ENCODE peak calls at places on chromosomes 7 and 10, in seven cellular contexts. One of them, this sample, is unnamed. For H3K4me1, the result is how much of the 10 kb centered on the place peaks cover.

GRCh38 chr10:71222541-71223364 is 10.4 kb downstream of the UNC5B start:
- DNase-seq in Panc1: no peak
- DNase-seq in right atrium auricular region: no peak
- DNase-seq in PC-9: no peak
- DNase-seq in adrenal gland: peak
- DNase-seq in heart left ventricle: peak
- DNase-seq in right cardiac atrium: peak
- DNase-seq in this sample: peak

GRCh38 chr10:86960003-86960862 is 1.8 kb downstream of the SNCG start:
- DNase-seq in Panc1: no peak
- DNase-seq in heart left ventricle: peak
- DNase-seq in adrenal gland: peak
- DNase-seq in PC-9: peak
- DNase-seq in right cardiac atrium: peak
- DNase-seq in right atrium auricular region: no peak
- DNase-seq in this sample: no peak

GRCh38 chr7:81064446-81064845 is 145.6 kb upstream of the SEMA3C start:
- DNase-seq in adrenal gland: no peak
- DNase-seq in PC-9: no peak
- DNase-seq in heart left ventricle: no peak
- DNase-seq in right atrium auricular region: no peak
- DNase-seq in right cardiac atrium: peak
- DNase-seq in Panc1: no peak
- DNase-seq in this sample: no peak

GRCh38 chr10:47340613-47341170 is 7.5 kb upstream of the RBP3 start:
- DNase-seq in heart left ventricle: peak
- DNase-seq in PC-9: peak
- DNase-seq in Panc1: peak
- DNase-seq in right atrium auricular region: peak
- DNase-seq in right cardiac atrium: peak
- DNase-seq in adrenal gland: peak
- DNase-seq in this sample: no peak

GRCh38 chr10:47348661-47349470 is 703 bp downstream of the RBP3 start:
- DNase-seq in PC-9: no peak
- DNase-seq in Panc1: no peak
- DNase-seq in right atrium auricular region: no peak
- DNase-seq in adrenal gland: no peak
- DNase-seq in heart left ventricle: no peak
- DNase-seq in right cardiac atrium: no peak
- DNase-seq in this sample: no peak

GRCh38 chr10:37434091-37434490 is 308.7 kb downstream of the ANKRD30A start:
- DNase-seq in adrenal gland: no peak
- DNase-seq in heart left ventricle: no peak
- DNase-seq in right atrium auricular region: no peak
- DNase-seq in right cardiac atrium: no peak
- DNase-seq in PC-9: no peak
- DNase-seq in Panc1: no peak
- DNase-seq in this sample: no peak

GRCh38 chr7:135459951-135460567 is 49.8 kb downstream of the CNOT4 start:
- DNase-seq in heart left ventricle: no peak
- DNase-seq in adrenal gland: no peak
- DNase-seq in Panc1: no peak
- DNase-seq in right atrium auricular region: no peak
- DNase-seq in right cardiac atrium: no peak
- DNase-seq in PC-9: no peak
- DNase-seq in this sample: no peak

GRCh38 chr10:20765066-20765465 is 132.0 kb downstream of the NEBL start:
- DNase-seq in adrenal gland: no peak
- DNase-seq in right cardiac atrium: no peak
- DNase-seq in heart left ventricle: no peak
- DNase-seq in Panc1: no peak
- DNase-seq in right atrium auricular region: no peak
- DNase-seq in PC-9: no peak
- DNase-seq in this sample: no peak

GRCh38 chr10:83248232-83248631 is 891.1 kb upstream of the GHITM start:
- DNase-seq in right cardiac atrium: no peak
- DNase-seq in heart left ventricle: no peak
- DNase-seq in PC-9: no peak
- DNase-seq in Panc1: no peak
- DNase-seq in adrenal gland: no peak
- DNase-seq in right atrium auricular region: no peak
- DNase-seq in this sample: no peak

GRCh38 chr7:100957832-100958421 is 8.6 kb downstream of the MUC3A start:
- DNase-seq in Panc1: peak
- DNase-seq in PC-9: no peak
- DNase-seq in heart left ventricle: no peak
- DNase-seq in adrenal gland: no peak
- DNase-seq in right cardiac atrium: no peak
- DNase-seq in right atrium auricular region: no peak
- DNase-seq in this sample: no peak

GRCh38 chr10:79434816-79435215 is 10.6 kb downstream of the ZCCHC24 start:
- DNase-seq in right atrium auricular region: no peak
- DNase-seq in PC-9: peak
- DNase-seq in adrenal gland: no peak
- DNase-seq in heart left ventricle: no peak
- DNase-seq in right cardiac atrium: peak
- DNase-seq in Panc1: no peak
- DNase-seq in this sample: peak

GRCh38 chr7:70455925-70456324 is 676.0 kb upstream of the GALNT17 start:
- DNase-seq in adrenal gland: no peak
- DNase-seq in right cardiac atrium: no peak
- DNase-seq in right atrium auricular region: no peak
- DNase-seq in PC-9: no peak
- DNase-seq in Panc1: no peak
- DNase-seq in heart left ventricle: no peak
- DNase-seq in this sample: no peak

GRCh38 chr7:83468251-83468739 is 180.6 kb downstream of the SEMA3E start:
- DNase-seq in PC-9: peak
- DNase-seq in right atrium auricular region: peak
- DNase-seq in adrenal gland: peak
- DNase-seq in heart left ventricle: peak
- DNase-seq in Panc1: peak
- DNase-seq in right cardiac atrium: peak
- DNase-seq in this sample: peak

DNA sequence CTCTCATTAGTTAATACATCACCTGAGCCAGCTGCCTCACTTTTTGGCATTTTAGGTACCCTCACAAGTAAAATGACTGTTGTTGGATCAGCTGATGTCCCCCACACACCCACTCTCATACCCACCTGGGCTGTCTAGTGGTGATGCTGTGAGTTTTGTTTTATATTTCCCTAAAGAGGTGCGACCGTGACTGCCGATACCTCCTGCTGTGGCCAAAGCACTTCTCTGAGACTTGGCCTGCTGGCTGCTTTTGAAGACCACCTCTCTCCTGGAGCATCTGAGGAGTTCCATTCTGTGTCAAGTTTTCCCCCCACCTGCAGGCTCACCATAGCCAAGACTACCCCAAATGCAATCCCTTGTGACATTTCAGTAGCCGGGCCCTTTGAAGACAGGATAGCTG is 6.4 kb upstream of the ACSL5 start:
- DNase-seq in Panc1: no peak
- DNase-seq in PC-9: no peak
- DNase-seq in right cardiac atrium: no peak
- DNase-seq in right atrium auricular region: peak
- DNase-seq in heart left ventricle: no peak
- DNase-seq in adrenal gland: no peak
- DNase-seq in this sample: no peak
- H3K4me1 ChIP-seq in Panc1: under half
- H3K4me1 ChIP-seq in PC-9: under half
- H3K4me1 ChIP-seq in right cardiac atrium: under half
- H3K4me1 ChIP-seq in right atrium auricular region: under half
- H3K4me1 ChIP-seq in heart left ventricle: under half
- H3K4me1 ChIP-seq in adrenal gland: under half
- H3K4me1 ChIP-seq in this sample: under half

GRCh38 chr10:32982293-32982709 is 24.3 kb upstream of the ITGB1 start:
- DNase-seq in Panc1: no peak
- DNase-seq in adrenal gland: no peak
- DNase-seq in right cardiac atrium: no peak
- DNase-seq in right atrium auricular region: no peak
- DNase-seq in PC-9: no peak
- DNase-seq in heart left ventricle: no peak
- DNase-seq in this sample: no peak

GRCh38 chr10:32984003-32984600 is 26.1 kb upstream of the ITGB1 start:
- DNase-seq in heart left ventricle: no peak
- DNase-seq in right cardiac atrium: no peak
- DNase-seq in right atrium auricular region: no peak
- DNase-seq in PC-9: no peak
- DNase-seq in Panc1: no peak
- DNase-seq in adrenal gland: no peak
- DNase-seq in this sample: no peak

GRCh38 chr10:32983333-32983909 is 25.4 kb upstream of the ITGB1 start:
- DNase-seq in right atrium auricular region: no peak
- DNase-seq in Panc1: no peak
- DNase-seq in heart left ventricle: no peak
- DNase-seq in right cardiac atrium: no peak
- DNase-seq in adrenal gland: no peak
- DNase-seq in PC-9: no peak
- DNase-seq in this sample: no peak

GRCh38 chr10:32981760-32982159 is 23.7 kb upstream of the ITGB1 start:
- DNase-seq in right atrium auricular region: no peak
- DNase-seq in PC-9: no peak
- DNase-seq in right cardiac atrium: peak
- DNase-seq in adrenal gland: peak
- DNase-seq in heart left ventricle: peak
- DNase-seq in Panc1: no peak
- DNase-seq in this sample: no peak

DNA sequence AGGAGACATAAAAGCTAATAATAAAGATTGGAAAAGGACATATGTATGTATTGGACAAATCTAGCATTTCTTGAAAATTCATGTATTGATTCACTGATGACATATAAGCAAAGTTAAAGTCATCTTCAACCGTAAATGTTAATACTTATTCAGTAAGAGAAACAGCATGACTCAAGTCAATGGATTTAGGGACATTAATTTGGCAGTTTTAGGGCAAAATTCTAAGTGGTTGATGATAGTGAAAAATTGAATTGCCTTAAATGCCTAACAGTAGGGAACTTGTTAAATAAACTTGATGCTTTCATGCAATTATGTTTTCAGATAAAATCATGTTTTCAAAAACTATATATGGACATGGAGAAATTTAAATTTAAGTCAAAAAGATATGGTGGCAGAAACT is 24.9 kb upstream of the ITGB1 start:
- DNase-seq in right cardiac atrium: no peak
- DNase-seq in PC-9: no peak
- DNase-seq in Panc1: no peak
- DNase-seq in heart left ventricle: no peak
- DNase-seq in adrenal gland: no peak
- DNase-seq in right atrium auricular region: no peak
- DNase-seq in this sample: no peak
- H3K4me1 ChIP-seq in right cardiac atrium: under half
- H3K4me1 ChIP-seq in PC-9: half or more
- H3K4me1 ChIP-seq in Panc1: half or more
- H3K4me1 ChIP-seq in heart left ventricle: under half
- H3K4me1 ChIP-seq in adrenal gland: under half
- H3K4me1 ChIP-seq in right atrium auricular region: under half
- H3K4me1 ChIP-seq in this sample: under half

DNA sequence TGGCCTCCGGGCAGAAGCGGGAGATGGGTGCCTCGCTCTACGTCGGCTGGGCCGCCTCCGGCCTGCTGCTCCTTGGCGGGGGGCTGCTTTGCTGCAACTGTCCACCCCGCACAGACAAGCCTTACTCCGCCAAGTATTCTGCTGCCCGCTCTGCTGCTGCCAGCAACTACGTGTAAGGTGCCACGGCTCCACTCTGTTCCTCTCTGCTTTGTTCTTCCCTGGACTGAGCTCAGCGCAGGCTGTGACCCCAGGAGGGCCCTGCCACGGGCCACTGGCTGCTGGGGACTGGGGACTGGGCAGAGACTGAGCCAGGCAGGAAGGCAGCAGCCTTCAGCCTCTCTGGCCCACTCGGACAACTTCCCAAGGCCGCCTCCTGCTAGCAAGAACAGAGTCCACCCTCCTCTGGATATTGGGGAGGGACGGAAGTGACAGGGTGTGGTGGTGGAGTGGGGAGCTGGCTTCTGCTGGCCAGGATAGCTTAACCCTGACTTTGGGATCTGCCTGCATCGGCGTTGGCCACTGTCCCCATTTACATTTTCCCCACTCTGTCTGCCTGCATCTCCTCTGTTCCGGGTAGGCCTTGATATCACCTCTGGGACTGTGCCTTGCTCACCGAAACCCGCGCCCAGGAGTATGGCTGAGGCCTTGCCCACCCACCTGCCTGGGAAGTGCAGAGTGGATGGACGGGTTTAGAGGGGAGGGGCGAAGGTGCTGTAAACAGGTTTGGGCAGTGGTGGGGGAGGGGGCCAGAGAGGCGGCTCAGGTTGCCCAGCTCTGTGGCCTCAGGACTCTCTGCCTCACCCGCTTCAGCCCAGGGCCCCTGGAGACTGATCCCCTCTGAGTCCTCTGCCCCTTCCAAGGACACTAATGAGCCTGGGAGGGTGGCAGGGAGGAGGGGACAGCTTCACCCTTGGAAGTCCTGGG is 1.1 kb downstream of the CLDN4 start:
- DNase-seq in heart left ventricle: no peak
- DNase-seq in PC-9: peak
- DNase-seq in Panc1: no peak
- DNase-seq in adrenal gland: peak
- DNase-seq in right cardiac atrium: peak
- DNase-seq in right atrium auricular region: no peak
- DNase-seq in this sample: no peak
- H3K4me1 ChIP-seq in heart left ventricle: under half
- H3K4me1 ChIP-seq in PC-9: under half
- H3K4me1 ChIP-seq in Panc1: under half
- H3K4me1 ChIP-seq in adrenal gland: under half
- H3K4me1 ChIP-seq in right cardiac atrium: under half
- H3K4me1 ChIP-seq in right atrium auricular region: under half
- H3K4me1 ChIP-seq in this sample: under half

DNA sequence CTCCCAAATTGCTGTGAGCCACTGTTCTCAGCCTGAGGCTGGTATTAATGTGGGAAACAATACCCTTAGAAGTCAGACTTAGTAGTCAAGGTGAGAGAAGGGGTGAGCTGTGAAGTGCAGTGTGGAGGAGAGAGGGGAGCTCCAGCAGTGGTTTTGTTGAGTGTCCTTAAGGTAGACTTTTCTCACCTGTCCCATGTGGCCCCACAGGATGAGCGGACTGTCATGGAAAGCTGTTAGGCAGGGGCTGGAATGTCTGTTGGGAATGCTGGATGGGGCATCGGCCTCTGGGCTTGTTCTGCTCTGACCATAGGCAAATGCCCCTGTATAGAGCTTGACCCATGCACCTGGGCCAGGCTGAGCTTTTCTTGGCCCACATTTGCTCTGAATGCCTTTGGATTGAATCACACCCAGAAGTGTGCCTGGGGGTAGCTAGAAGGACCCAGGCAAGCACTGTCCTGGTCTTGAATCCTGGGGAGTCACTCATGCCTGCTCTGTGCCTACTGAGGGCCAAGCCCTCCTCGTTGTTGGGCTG is 36.3 kb upstream of the SH2D4B start:
- DNase-seq in right cardiac atrium: no peak
- DNase-seq in heart left ventricle: no peak
- DNase-seq in Panc1: no peak
- DNase-seq in adrenal gland: no peak
- DNase-seq in PC-9: peak
- DNase-seq in right atrium auricular region: no peak
- DNase-seq in this sample: no peak
- H3K4me1 ChIP-seq in right cardiac atrium: half or more
- H3K4me1 ChIP-seq in heart left ventricle: half or more
- H3K4me1 ChIP-seq in Panc1: under half
- H3K4me1 ChIP-seq in adrenal gland: under half
- H3K4me1 ChIP-seq in PC-9: half or more
- H3K4me1 ChIP-seq in right atrium auricular region: under half
- H3K4me1 ChIP-seq in this sample: half or more

GRCh38 chr10:80522756-80523363 is 14.8 kb upstream of the SH2D4B start:
- DNase-seq in adrenal gland: no peak
- DNase-seq in right atrium auricular region: no peak
- DNase-seq in Panc1: no peak
- DNase-seq in PC-9: no peak
- DNase-seq in heart left ventricle: no peak
- DNase-seq in right cardiac atrium: no peak
- DNase-seq in this sample: no peak
- H3K4me1 ChIP-seq in adrenal gland: under half
- H3K4me1 ChIP-seq in right atrium auricular region: under half
- H3K4me1 ChIP-seq in Panc1: under half
- H3K4me1 ChIP-seq in PC-9: under half
- H3K4me1 ChIP-seq in heart left ventricle: under half
- H3K4me1 ChIP-seq in right cardiac atrium: under half
- H3K4me1 ChIP-seq in this sample: under half

This sample was measured in sigmoid colon.